ENCODE peak calls at places on chromosomes 1 and 21, in five cellular contexts. Z is activated naive CD8-positive, alpha-beta T cell treated with anti-CD3 and anti-CD28 coated beads, Interleukin-2, amount 50 U/mL, for 24 hours; C is substantia nigra; U is activated CD8-positive, alpha-beta T cell treated with anti-CD3 and anti-CD28 coated beads, Interleukin-2, amount 10 ng/mL, durations not matched to agents 7 days and 5 days; Q is fibroblast of pulmonary artery. I is an unnamed sample.

GRCh38 chr21:34910396-34910795 is 138.7 kb downstream of the RUNX1 start:
- DNase-seq in C (peak), Z (no peak), Q (no peak), U (no peak), I (no peak)

GRCh38 chr1:166514067-166514466 is 325.2 kb upstream of the POGK start:
- DNase-seq in Q (no peak), C (no peak), Z (no peak), U (no peak), I (no peak)

GRCh38 chr1:19435181-19435580 is 50.2 kb downstream of the CAPZB start:
- DNase-seq in C (no peak), U (no peak), Z (no peak), Q (peak), I (no peak)

GRCh38 chr1:173241528-173242347 is 34.6 kb upstream of the TNFSF4 start:
- DNase-seq in Z (no peak), U (no peak), Q (no peak), C (no peak), I (no peak)

GRCh38 chr1:170661646-170662411 is 2.1 kb upstream of the PRRX1 start:
- DNase-seq in Q (peak), U (no peak), C (no peak), Z (no peak), I (no peak)

GRCh38 chr1:1421147-1421906 is at the start of gene ANKRD65:
- DNase-seq in Z (no peak), C (no peak), U (no peak), Q (no peak), I (no peak)

GRCh38 chr1:38068980-38069340 is 22.4 kb upstream of the POU3F1 start:
- DNase-seq in U (no peak), C (no peak), Q (no peak), Z (no peak), I (no peak)

GRCh38 chr1:13582713-13583443 is 754 bp upstream of the PDPN start:
- DNase-seq in Z (no peak), C (no peak), Q (no peak), U (no peak), I (no peak)

GRCh38 chr1:213772142-213772541 is 215.6 kb upstream of the PROX1 start:
- DNase-seq in Q (no peak), C (no peak), Z (no peak), U (no peak), I (no peak)